ENCODE peak calls at places on chromosomes 11 and 22, in five cellular contexts. V is HCT116, O is GM12878, S is HepG2, C is K562. L is an unnamed sample.

GRCh38 chr11:82797595-82797971 is 63.9 kb upstream of the FAM181B start:
- DNase-seq in V (no peak), O (no peak), S (no peak), C (no peak), L (no peak)

GRCh38 chr11:123195182-123196059 is at the start of gene CLMP:
- DNase-seq in V (no peak), O (no peak), S (no peak), C (no peak), L (no peak)

GRCh38 chr11:44463751-44464150 is 101.7 kb upstream of the CD82 start:
- DNase-seq in V (no peak), O (no peak), S (no peak), C (no peak), L (no peak)

GRCh38 chr11:82978422-82979099 is 77.0 kb downstream of the DDIAS start:
- DNase-seq in V (no peak), O (peak), S (peak), C (no peak), L (no peak)

GRCh38 chr11:37788141-37788877 is 1190.3 kb upstream of the RAG2 start:
- DNase-seq in V (no peak), O (no peak), S (no peak), C (no peak), L (no peak)

GRCh38 chr11:88282789-88283188 is 54.7 kb downstream of the CTSC start:
- DNase-seq in V (no peak), O (no peak), S (no peak), C (no peak), L (no peak)

GRCh38 chr11:130478881-130479280 is 30.4 kb downstream of the ADAMTS15 start:
- DNase-seq in V (no peak), O (no peak), S (no peak), C (no peak), L (peak)

GRCh38 chr22:27718186-27719032 is 83.1 kb downstream of the MN1 start:
- DNase-seq in V (peak), O (no peak), S (peak), C (peak), L (no peak)

GRCh38 chr11:94011478-94011877 is 9.7 kb upstream of the HEPHL1 start:
- DNase-seq in V (no peak), O (no peak), S (no peak), C (no peak), L (no peak)

GRCh38 chr22:49659924-49660315 is 167.8 kb downstream of the BRD1 start:
- DNase-seq in V (no peak), O (no peak), S (no peak), C (no peak), L (no peak)

GRCh38 chr22:20940178-20940790 is 23.1 kb downstream of the CRKL start:
- DNase-seq in V (no peak), O (no peak), S (no peak), C (no peak), L (no peak)

GRCh38 chr11:1869427-1870325 is 16.8 kb downstream of the LSP1 start:
- DNase-seq in V (no peak), O (no peak), S (peak), C (peak), L (no peak)

GRCh38 chr11:15471028-15471708 is 356.4 kb downstream of the INSC start:
- DNase-seq in V (no peak), O (no peak), S (no peak), C (no peak), L (no peak)

GRCh38 chr11:78420255-78420764 is 2.7 kb upstream of the GAB2 start:
- DNase-seq in V (no peak), O (no peak), S (peak), C (peak), L (peak)

GRCh38 chr11:45262900-45263299 is 23.2 kb downstream of the SYT13 start:
- DNase-seq in V (no peak), O (no peak), S (no peak), C (no peak), L (no peak)

GRCh38 chr11:131295986-131296385 is 74.4 kb upstream of the NTM start:
- DNase-seq in V (no peak), O (no peak), S (no peak), C (no peak), L (no peak)

GRCh38 chr22:46516638-46517037 is 20.8 kb downstream of the CELSR1 start:
- DNase-seq in V (no peak), O (no peak), S (no peak), C (no peak), L (no peak)

GRCh38 chr11:72451836-72452376 is 17.6 kb upstream of the CLPB start:
- DNase-seq in V (no peak), O (no peak), S (no peak), C (no peak), L (no peak)

GRCh38 chr11:118171274-118172062 is 5.0 kb downstream of the SCN2B start:
- DNase-seq in V (no peak), O (no peak), S (peak), C (peak), L (no peak)

GRCh38 chr11:121452609-121453150 is at the start of gene SORL1-AS1:
- DNase-seq in V (no peak), O (no peak), S (no peak), C (no peak), L (no peak)

GRCh38 chr11:97454988-97455387 is 1065.2 kb downstream of the JRKL start:
- DNase-seq in V (no peak), O (no peak), S (peak), C (peak), L (no peak)

GRCh38 chr11:64799256-64799924 is 3.6 kb downstream of the MAP4K2 start:
- DNase-seq in V (no peak), O (no peak), S (no peak), C (no peak), L (no peak)

GRCh38 chr11:6992026-6992425 is 28.1 kb downstream of the ZNF214 start:
- DNase-seq in V (no peak), O (no peak), S (no peak), C (no peak), L (no peak)

GRCh38 chr11:34513674-34513995 is at the start of gene ELF5:
- DNase-seq in V (no peak), O (no peak), S (no peak), C (no peak), L (no peak)

GRCh38 chr22:34255042-34255441 is 334.8 kb upstream of the LARGE1 start:
- DNase-seq in V (no peak), O (no peak), S (no peak), C (no peak), L (no peak)

GRCh38 chr11:113796663-113797259 is 17.2 kb downstream of the CLDN25 start:
- DNase-seq in V (peak), O (no peak), S (peak), C (peak), L (no peak)

GRCh38 chr11:34915136-34916013 is 804 bp downstream of the APIP start:
- DNase-seq in V (no peak), O (no peak), S (no peak), C (peak), L (no peak)

GRCh38 chr11:9573775-9574555 is 495 bp downstream of the WEE1 start:
- DNase-seq in V (no peak), O (no peak), S (no peak), C (no peak), L (no peak)

GRCh38 chr11:120771551-120772060 is 252.3 kb upstream of the TBCEL start:
- DNase-seq in V (no peak), O (no peak), S (no peak), C (no peak), L (peak)

GRCh38 chr11:73464347-73464746 is 88.1 kb downstream of the RELT start:
- DNase-seq in V (no peak), O (no peak), S (no peak), C (no peak), L (no peak)

GRCh38 chr11:1943576-1943975 is 3.6 kb upstream of the MRPL23 start:
- DNase-seq in V (no peak), O (no peak), S (no peak), C (no peak), L (no peak)

GRCh38 chr11:36513965-36514364 is 3.9 kb upstream of the TRAF6 start:
- DNase-seq in V (no peak), O (no peak), S (no peak), C (no peak), L (no peak)

GRCh38 chr11:17683378-17684161 is 35.8 kb upstream of the MYOD1 start:
- DNase-seq in V (peak), O (no peak), S (peak), C (no peak), L (no peak)

GRCh38 chr22:37752189-37753061 is 55.3 kb upstream of the GCAT start:
- DNase-seq in V (peak), O (no peak), S (peak), C (no peak), L (no peak)

GRCh38 chr22:44192098-44192810 is 11.5 kb downstream of the PARVG start:
- DNase-seq in V (peak), O (no peak), S (no peak), C (peak), L (peak)
- TF ChIP-seq SRF in V (no peak), O (no peak), S (no peak), C (peak), L (no peak)

GRCh38 chr11:61113209-61113608 is 10.9 kb downstream of the CD5 start:
- DNase-seq in V (no peak), O (no peak), S (no peak), C (no peak), L (no peak)

GRCh38 chr11:61110255-61111059 is 8.2 kb downstream of the CD5 start:
- DNase-seq in V (no peak), O (no peak), S (no peak), C (no peak), L (no peak)

GRCh38 chr11:61111060-61111435 is 8.8 kb downstream of the CD5 start:
- DNase-seq in V (no peak), O (no peak), S (no peak), C (no peak), L (no peak)

GRCh38 chr11:61109671-61110070 is 7.4 kb downstream of the CD5 start:
- DNase-seq in V (no peak), O (no peak), S (no peak), C (no peak), L (no peak)

DNA sequence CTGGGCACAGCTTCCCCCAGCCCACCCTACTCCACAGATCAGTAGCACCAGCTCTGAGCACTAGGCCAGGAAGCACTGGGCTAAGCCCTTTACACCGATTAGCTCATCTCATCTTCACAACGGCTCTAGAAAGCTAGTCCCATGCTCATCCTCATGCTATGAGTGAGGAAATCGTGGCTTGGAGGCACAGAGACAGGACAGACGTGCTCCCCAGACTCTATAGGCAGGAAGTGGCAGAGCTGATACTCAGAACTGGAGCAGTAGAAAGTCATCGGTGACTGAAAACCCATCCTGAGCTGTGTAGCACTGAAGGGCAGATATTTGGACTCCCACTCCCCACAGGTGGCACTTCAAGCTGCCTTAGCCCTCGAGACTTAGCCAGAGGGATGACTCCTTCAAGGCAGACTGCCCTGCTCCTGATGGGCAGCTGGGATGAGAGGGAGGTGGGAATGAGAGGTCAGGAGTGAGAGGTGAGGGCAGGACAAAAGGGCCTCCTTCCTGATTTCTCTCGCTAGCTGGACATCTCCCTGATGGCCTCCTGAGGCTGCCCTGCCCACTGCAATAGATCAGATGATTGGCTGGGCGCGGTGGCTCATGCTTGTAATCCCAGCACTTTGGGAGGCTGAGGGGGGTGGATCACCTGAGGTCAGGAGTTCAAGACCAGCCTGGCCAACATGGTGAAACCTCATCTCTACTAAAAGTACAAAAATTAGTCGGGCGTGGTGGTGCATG is 9.7 kb downstream of the CD5 start:
- DNase-seq in V (no peak), O (no peak), S (no peak), C (no peak), L (no peak)
- TF ChIP-seq SRF in V (no peak), O (no peak), S (no peak), C (no peak), L (no peak)

GRCh38 chr11:46332568-46333128 is 14.6 kb upstream of the DGKZ start:
- DNase-seq in V (no peak), O (no peak), S (no peak), C (no peak), L (no peak)
- TF ChIP-seq SRF in V (no peak), O (no peak), S (no peak), C (no peak), L (no peak)

GRCh38 chr11:63769719-63770443 is 1.3 kb upstream of the ZFTA start:
- DNase-seq in V (no peak), O (no peak), S (no peak), C (no peak), L (no peak)
- TF ChIP-seq SRF in V (no peak), O (no peak), S (no peak), C (no peak), L (no peak)

GRCh38 chr11:26842883-26843282 is 121.0 kb upstream of the SLC5A12 start:
- DNase-seq in V (no peak), O (no peak), S (no peak), C (no peak), L (no peak)

GRCh38 chr11:26843539-26843938 is 121.7 kb upstream of the SLC5A12 start:
- DNase-seq in V (no peak), O (no peak), S (no peak), C (no peak), L (no peak)

GRCh38 chr11:26839911-26840705 is 118.2 kb upstream of the SLC5A12 start:
- DNase-seq in V (no peak), O (no peak), S (no peak), C (no peak), L (no peak)

GRCh38 chr11:26842458-26842841 is 120.6 kb upstream of the SLC5A12 start:
- DNase-seq in V (no peak), O (no peak), S (no peak), C (no peak), L (no peak)

GRCh38 chr11:26841818-26842457 is 120.1 kb upstream of the SLC5A12 start:
- DNase-seq in V (no peak), O (no peak), S (no peak), C (no peak), L (no peak)
- TF ChIP-seq SRF in V (no peak), O (no peak), S (no peak), C (no peak), L (no peak)